ENCODE peak calls at places on chromosomes 11 and 22, in nine cellular contexts. V is CD8-positive, alpha-beta memory T cell; U is stimulated activated CD4-positive, alpha-beta T cell treated with anti-CD3 and anti-CD28 coated beads, Interleukin-12 subunit alpha, Interleukin-12 subunit beta, amount 100 ng/mL, for 4 hours; J is NCI-H187; F is activated T-cell treated with anti-CD3 and anti-CD28 coated beads, Interleukin-2, amount 50 U/mL, for 72 hours; G is endothelial cell; W is HTR-8/SVneo; I is NCI-H774; O is AG09319. D is an unnamed sample.
A peak's percentile ranks its signal among the peaks of the same experiment; 100 is the strongest.

GRCh38 chr22:43090130-43090789 is 1.1 kb upstream of the TTLL1 start:
- DNase-seq in V (peak; percentile 53), U (peak; percentile 20), J (no peak), F (peak; percentile 62), G (peak; percentile 18), W (peak; percentile 75), I (no peak), O (peak; percentile 57), D (no peak)

GRCh38 chr11:36062796-36063380 is 119.0 kb downstream of the LDLRAD3 start:
- DNase-seq in V (no peak), U (no peak), J (no peak), F (no peak), G (no peak), W (no peak), I (no peak), O (no peak), D (no peak)

GRCh38 chr11:125256471-125257010 is 92.0 kb downstream of the PKNOX2 start:
- DNase-seq in V (no peak), U (no peak), J (no peak), F (no peak), G (no peak), W (no peak), I (no peak), O (no peak), D (no peak)

GRCh38 chr11:64762277-64762915 is 2.6 kb upstream of the PYGM start:
- DNase-seq in V (peak; percentile 42), U (no peak), J (no peak), F (no peak), G (no peak), W (no peak), I (no peak), O (no peak), D (no peak)

GRCh38 chr11:1640076-1640946 is 10.7 kb downstream of the KRTAP5-5 start:
- DNase-seq in V (no peak), U (peak; percentile 34), J (peak; percentile 47), F (peak; percentile 29), G (peak; percentile 66), W (peak; percentile 61), I (peak; percentile 82), O (no peak), D (no peak)

GRCh38 chr11:36509265-36509664 is 807 bp downstream of the TRAF6 start:
- DNase-seq in V (no peak), U (peak; percentile 19), J (no peak), F (peak; percentile 12), G (peak; percentile 19), W (no peak), I (no peak), O (no peak), D (peak; percentile 39)

GRCh38 chr11:1234771-1235614 is 12.1 kb downstream of the MUC5B start:
- DNase-seq in V (peak; percentile 32), U (no peak), J (no peak), F (no peak), G (peak; percentile 3), W (no peak), I (no peak), O (no peak), D (no peak)

GRCh38 chr22:42074153-42074750 is at the start of gene PHETA2:
- DNase-seq in V (peak; percentile 73), U (peak; percentile 47), J (no peak), F (peak; percentile 69), G (peak; percentile 60), W (no peak), I (no peak), O (no peak), D (peak; percentile 6)

GRCh38 chr11:72614381-72614780 is 59.8 kb downstream of the PDE2A start:
- DNase-seq in V (no peak), U (no peak), J (no peak), F (no peak), G (no peak), W (no peak), I (no peak), O (no peak), D (no peak)

GRCh38 chr11:13761712-13762111 is 93.2 kb downstream of the FAR1 start:
- DNase-seq in V (no peak), U (no peak), J (no peak), F (no peak), G (no peak), W (no peak), I (no peak), O (no peak), D (no peak)

GRCh38 chr11:63762662-63763505 is 5.7 kb downstream of the ZFTA start:
- DNase-seq in V (no peak), U (no peak), J (peak; percentile 13), F (no peak), G (peak; percentile 41), W (no peak), I (no peak), O (no peak), D (no peak)

GRCh38 chr22:44925465-44926123 is 84.2 kb downstream of the PHF21B start:
- DNase-seq in V (no peak), U (no peak), J (no peak), F (no peak), G (no peak), W (no peak), I (no peak), O (no peak), D (no peak)

GRCh38 chr11:113587318-113587739 is 112.1 kb upstream of the DRD2 start:
- DNase-seq in V (no peak), U (no peak), J (no peak), F (peak; percentile 80), G (no peak), W (peak; percentile 28), I (no peak), O (no peak), D (no peak)

GRCh38 chr22:25840162-25840561 is 98.2 kb downstream of the MYO18B start:
- DNase-seq in V (no peak), U (no peak), J (no peak), F (no peak), G (no peak), W (no peak), I (no peak), O (no peak), D (no peak)

D was measured in amniotic stem cell.